ENCODE peak calls at places on chromosome 9, in four cellular contexts. G is lower leg skin, X is vagina, J is stomach. V is an unnamed sample.

GRCh38 chr9:137012694-137013570 is 15.1 kb downstream of the ABCA2 start:
- DNase-seq in G (no peak), X (no peak), J (no peak), V (no peak)

GRCh38 chr9:107491081-107492053 is 1.8 kb upstream of the KLF4 start:
- DNase-seq in G (peak), X (no peak), J (peak), V (no peak)

GRCh38 chr9:365451-365850 is 150.8 kb downstream of the DOCK8 start:
- DNase-seq in G (no peak), X (no peak), J (no peak), V (no peak)

GRCh38 chr9:87290241-87290700 is 207.4 kb upstream of the DAPK1 start:
- DNase-seq in G (no peak), X (no peak), J (no peak), V (no peak)

GRCh38 chr9:137319434-137319975 is 17.4 kb upstream of the NRARP start:
- DNase-seq in G (peak), X (no peak), J (peak), V (peak)

GRCh38 chr9:134707031-134707680 is 65.6 kb downstream of the COL5A1 start:
- DNase-seq in G (no peak), X (no peak), J (peak), V (no peak)

GRCh38 chr9:127197861-127198430 is 66.6 kb upstream of the GARNL3 start:
- DNase-seq in G (no peak), X (no peak), J (no peak), V (no peak)

GRCh38 chr9:129206921-129207320 is 28.9 kb upstream of the IER5L start:
- DNase-seq in G (no peak), X (no peak), J (no peak), V (no peak)

GRCh38 chr9:122346478-122347347 is 24.1 kb upstream of the PTGS1 start:
- DNase-seq in G (no peak), X (no peak), J (peak), V (no peak)

GRCh38 chr9:132408521-132408920 is 1.5 kb upstream of the CFAP77 start:
- DNase-seq in G (no peak), X (no peak), J (no peak), V (no peak)
- TF ChIP-seq POLR2A in G (no peak), X (no peak), J (no peak), V (no peak)

DNA sequence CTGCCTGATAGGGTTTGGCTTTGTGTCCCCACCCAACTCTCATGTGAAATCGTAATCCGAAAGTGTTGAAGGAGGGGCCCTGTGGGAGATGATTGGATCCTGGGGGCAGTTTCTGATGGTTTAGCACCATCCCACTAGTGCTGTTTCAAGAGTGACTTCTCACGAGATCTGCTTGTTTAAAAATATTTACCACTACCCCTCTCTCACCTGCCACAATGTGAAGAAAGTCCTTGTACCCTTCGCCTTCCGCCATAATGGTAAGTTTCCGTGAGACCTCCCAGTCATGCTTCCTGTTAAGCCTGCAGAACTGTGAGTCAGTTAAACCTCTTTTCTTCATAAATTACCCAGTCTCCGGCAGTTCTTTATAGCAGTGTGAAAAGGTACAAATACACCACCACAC is 2.7 kb upstream of the RFX3 start:
- DNase-seq in G (no peak), X (no peak), J (no peak), V (no peak)
- TF ChIP-seq POLR2A in G (no peak), X (no peak), J (no peak), V (no peak)

GRCh38 chr9:96874947-96875459 is 20.7 kb upstream of the ZNF782 start:
- DNase-seq in G (no peak), X (no peak), J (peak), V (peak)
- TF ChIP-seq POLR2A in G (no peak), X (no peak), J (no peak), V (no peak)

GRCh38 chr9:131708613-131709002 is 31.3 kb downstream of the RAPGEF1 start:
- DNase-seq in G (no peak), X (no peak), J (no peak), V (no peak)

GRCh38 chr9:131707050-131707449 is 32.8 kb downstream of the RAPGEF1 start:
- DNase-seq in G (no peak), X (no peak), J (no peak), V (no peak)

GRCh38 chr9:131706608-131706970 is 33.3 kb downstream of the RAPGEF1 start:
- DNase-seq in G (no peak), X (no peak), J (no peak), V (no peak)

GRCh38 chr9:131709741-131710499 is 30.0 kb downstream of the RAPGEF1 start:
- DNase-seq in G (no peak), X (no peak), J (no peak), V (peak)

DNA sequence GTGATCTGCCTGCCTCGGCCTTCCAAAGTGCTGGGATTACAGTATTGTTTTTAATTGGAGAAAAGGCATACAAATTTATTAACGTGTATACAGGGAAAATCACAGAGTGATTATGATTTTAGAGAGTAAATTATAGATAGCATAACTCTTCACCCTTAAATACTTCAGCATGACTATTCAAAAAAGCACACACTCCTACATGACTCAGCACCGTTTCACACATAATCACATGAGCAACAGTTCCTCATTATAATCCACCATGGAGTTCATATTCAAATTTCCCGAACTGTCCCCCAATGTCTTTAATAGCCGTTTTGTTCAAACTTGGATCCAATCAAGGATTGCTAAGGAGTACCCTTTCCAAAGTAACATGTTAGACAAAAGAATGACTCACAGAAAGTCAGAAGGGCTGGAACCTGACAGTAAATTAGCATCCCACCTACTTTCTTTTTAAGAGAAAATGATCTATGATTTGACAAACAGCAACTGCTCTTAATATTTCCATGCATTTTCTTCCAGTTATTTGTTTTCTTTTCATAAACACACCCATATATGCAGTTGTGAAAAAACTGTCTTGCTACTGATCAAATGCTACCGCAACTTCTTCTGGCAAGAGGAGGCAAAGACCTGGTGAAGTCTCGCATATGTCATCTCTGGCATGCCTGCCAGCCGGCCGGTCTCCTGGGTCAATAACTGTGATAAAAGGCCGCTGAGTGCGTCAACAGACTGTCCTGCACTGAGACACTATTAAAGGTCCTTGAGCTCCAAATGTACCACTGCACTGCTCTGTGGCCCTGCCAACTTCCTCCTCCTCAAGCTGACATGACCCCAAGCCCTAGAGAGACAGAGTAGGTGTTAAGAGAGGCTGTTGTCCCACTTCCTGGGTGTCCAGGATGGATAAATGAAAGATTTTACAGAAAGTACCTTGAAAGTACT is 31.9 kb downstream of the RAPGEF1 start:
- DNase-seq in G (no peak), X (no peak), J (peak), V (no peak)
- TF ChIP-seq POLR2A in G (no peak), X (no peak), J (no peak), V (no peak)

GRCh38 chr9:94030318-94031179 is 53.7 kb upstream of the PTPDC1 start:
- DNase-seq in G (peak), X (no peak), J (peak), V (peak)
- TF ChIP-seq POLR2A in G (no peak), X (peak), J (no peak), V (peak)

DNA sequence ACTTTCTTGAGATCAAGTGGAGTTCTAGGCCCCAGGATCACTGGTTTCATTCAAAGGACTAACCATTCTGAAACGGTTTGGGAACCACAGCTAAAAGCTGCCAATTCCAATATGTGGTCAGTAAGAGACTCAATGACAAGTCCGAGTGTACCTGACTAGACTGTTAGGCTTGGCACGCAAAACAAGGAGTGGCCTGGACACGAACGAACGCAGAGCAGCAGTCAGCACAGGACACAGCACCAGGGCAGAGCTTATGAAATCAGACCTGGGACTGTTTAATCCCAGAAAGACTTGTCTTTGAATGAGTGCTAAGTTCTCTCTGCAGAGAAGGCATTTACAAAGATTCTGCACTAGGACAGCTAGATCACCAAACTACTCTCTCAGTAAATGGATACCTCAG is 213.8 kb downstream of the GAPVD1 start:
- DNase-seq in G (no peak), X (no peak), J (peak), V (no peak)
- TF ChIP-seq POLR2A in G (no peak), X (no peak), J (no peak), V (no peak)

GRCh38 chr9:130844028-130844427 is 9.0 kb downstream of the ABL1 start:
- DNase-seq in G (peak), X (no peak), J (no peak), V (no peak)

GRCh38 chr9:130845901-130846381 is 10.9 kb downstream of the ABL1 start:
- DNase-seq in G (no peak), X (no peak), J (no peak), V (no peak)

GRCh38 chr9:130842547-130842946 is 7.5 kb downstream of the ABL1 start:
- DNase-seq in G (no peak), X (no peak), J (no peak), V (no peak)

GRCh38 chr9:130845254-130845653 is 10.2 kb downstream of the ABL1 start:
- DNase-seq in G (no peak), X (no peak), J (no peak), V (no peak)

DNA sequence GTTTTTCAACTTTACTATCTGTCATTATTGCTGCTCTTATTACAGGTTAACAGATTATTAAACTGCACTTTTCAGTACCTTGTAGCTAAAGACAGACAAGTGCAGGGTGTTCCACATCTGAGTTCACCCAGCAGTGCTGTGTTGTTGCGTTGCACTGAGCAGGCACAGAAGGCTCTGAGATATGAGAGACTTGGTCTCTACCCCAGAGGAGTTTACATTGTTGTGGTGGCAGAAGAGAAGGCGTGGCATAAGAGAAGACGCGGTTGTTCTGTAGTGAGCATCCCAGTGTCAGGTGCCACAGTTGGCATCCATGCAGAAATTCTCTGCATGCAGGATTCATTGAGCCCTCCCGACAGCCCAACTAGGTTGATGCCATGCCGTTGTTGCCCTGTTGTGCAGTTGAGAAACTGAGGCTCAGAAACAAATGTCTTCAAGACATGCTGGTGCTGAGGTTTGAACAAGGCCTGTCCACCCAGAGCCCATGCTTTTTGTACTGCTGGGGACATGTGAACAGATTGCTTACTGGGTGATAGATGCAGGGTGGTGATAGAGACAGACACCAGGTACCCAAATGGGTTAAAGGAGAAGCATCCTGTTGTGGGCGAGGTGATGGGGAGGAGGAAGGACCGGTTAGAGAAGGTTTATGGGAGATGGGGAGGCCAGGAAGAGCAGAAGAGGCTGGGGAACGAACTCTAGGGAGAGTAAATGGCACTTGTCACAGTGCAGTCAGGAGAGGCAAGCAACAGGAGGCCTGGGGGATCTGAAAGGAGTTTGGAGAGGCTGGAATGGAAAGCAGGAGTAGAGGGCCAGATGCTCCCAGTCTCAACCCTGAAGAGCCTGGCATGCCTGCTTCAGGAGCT is 8.2 kb downstream of the ABL1 start:
- DNase-seq in G (no peak), X (no peak), J (no peak), V (no peak)
- TF ChIP-seq POLR2A in G (no peak), X (no peak), J (no peak), V (no peak)

GRCh38 chr9:33445941-33446506 is 1.4 kb downstream of the AQP3 start:
- DNase-seq in G (no peak), X (no peak), J (peak), V (no peak)

GRCh38 chr9:33446507-33447403 is 638 bp downstream of the AQP3 start:
- DNase-seq in G (no peak), X (no peak), J (peak), V (peak)

GRCh38 chr9:33449715-33450114 is 2.3 kb upstream of the AQP3 start:
- DNase-seq in G (no peak), X (no peak), J (no peak), V (no peak)

GRCh38 chr9:33448159-33448511 is 742 bp upstream of the AQP3 start:
- DNase-seq in G (peak), X (no peak), J (no peak), V (no peak)

GRCh38 chr9:33447404-33448158 is at the start of gene AQP3:
- DNase-seq in G (peak), X (no peak), J (peak), V (no peak)
- TF ChIP-seq POLR2A in G (no peak), X (no peak), J (no peak), V (no peak)

DNA sequence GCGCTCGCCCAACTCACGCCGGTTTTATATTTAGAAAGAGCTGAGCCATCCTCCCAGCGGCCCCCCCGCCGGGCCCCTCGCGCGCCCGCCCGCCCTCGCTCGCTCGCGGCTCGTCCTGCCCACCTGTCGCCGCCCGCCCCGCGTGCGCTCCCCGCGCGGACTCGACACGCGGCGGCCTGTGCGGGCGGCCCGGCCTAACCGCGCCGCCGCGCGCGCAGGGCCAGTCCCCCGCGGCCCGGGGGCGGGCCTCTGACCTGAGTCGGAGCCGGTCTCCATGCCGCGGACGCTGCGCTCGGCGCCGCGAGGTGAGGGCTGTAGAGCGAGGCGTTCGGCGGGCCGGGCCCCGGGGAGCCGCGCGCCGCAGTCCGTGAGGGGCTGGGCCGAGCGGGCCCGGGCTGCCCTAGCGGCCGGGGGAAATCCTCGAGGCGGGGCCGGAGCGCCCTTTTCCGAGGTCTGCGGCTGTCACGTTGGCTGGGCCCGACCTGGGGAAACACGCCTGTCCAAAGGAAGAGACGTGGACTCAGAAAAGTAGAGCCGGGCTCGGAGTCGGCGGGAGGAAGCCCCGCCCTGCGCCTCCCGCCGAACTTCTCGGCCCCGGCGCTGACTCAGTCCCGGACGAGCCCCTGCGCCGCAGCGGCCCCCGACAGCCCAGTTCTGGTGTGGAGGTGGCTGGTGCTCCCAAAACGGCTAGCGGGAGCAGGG is at the start of gene ECPAS:
- DNase-seq in G (peak), X (no peak), J (peak), V (peak)
- TF ChIP-seq POLR2A in G (no peak), X (peak), J (no peak), V (peak)

DNA sequence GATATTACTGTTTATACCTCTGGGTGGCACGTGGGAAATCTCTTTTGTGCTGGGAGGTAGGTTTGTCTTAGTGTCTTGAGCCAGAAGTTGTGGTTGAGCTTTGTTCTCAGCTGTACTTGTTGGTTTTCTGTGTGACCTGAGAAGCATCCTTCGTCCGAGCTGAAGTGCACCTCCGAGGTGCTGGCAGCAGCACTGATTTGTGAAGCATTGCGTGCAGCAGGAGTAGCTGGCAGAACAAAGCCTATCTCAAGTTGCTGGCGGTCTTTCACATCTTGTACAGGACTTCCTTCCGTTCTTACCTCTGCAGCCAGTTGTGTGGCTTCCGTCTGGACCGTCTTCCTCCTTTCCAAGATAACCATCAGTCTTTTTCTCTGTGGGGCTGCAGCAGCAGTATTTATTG is 4.3 kb downstream of the PRRC2B start:
- DNase-seq in G (no peak), X (no peak), J (peak), V (no peak)
- TF ChIP-seq POLR2A in G (no peak), X (no peak), J (no peak), V (no peak)